ENCODE peak calls at places on chromosomes 5 and 9, in five cellular contexts. I, L, N, W and X are unnamed samples.

GRCh38 chr5:179815491-179816249 is 5.0 kb upstream of the SQSTM1 start:
- DNase-seq in L (no peak), N (no peak), I (no peak), W (no peak), X (no peak)

GRCh38 chr5:121251954-121252353 is 599.7 kb upstream of the FTMT start:
- DNase-seq in W (no peak), N (no peak), I (peak), L (no peak), X (no peak)

GRCh38 chr5:14457475-14457874 is 124.1 kb upstream of the OTULINL start:
- DNase-seq in N (no peak), I (peak), W (no peak), L (no peak), X (no peak)

GRCh38 chr5:54658014-54658413 is 140.5 kb downstream of the SNX18 start:
- DNase-seq in L (no peak), N (no peak), W (no peak), I (peak), X (no peak)

GRCh38 chr5:175655411-175655810 is 2.5 kb upstream of the HRH2 start:
- DNase-seq in I (no peak), W (no peak), L (no peak), N (no peak), X (no peak)

GRCh38 chr9:127204771-127205470 is 59.7 kb upstream of the GARNL3 start:
- DNase-seq in I (peak), W (no peak), L (no peak), N (peak), X (peak)

GRCh38 chr5:41048986-41049385 is 22.2 kb downstream of the MROH2B start:
- DNase-seq in L (no peak), N (no peak), I (no peak), W (no peak), X (no peak)

GRCh38 chr5:21642321-21642720 is 1210.8 kb downstream of the CDH12 start:
- DNase-seq in L (no peak), W (no peak), I (no peak), N (no peak), X (no peak)

GRCh38 chr9:7523644-7524043 is 275.9 kb downstream of the DMAC1 start:
- DNase-seq in L (no peak), I (no peak), N (no peak), W (no peak), X (no peak)

GRCh38 chr5:39501403-39501802 is 76.6 kb upstream of the DAB2 start:
- DNase-seq in I (peak), W (no peak), N (peak), L (no peak), X (no peak)

GRCh38 chr9:108049026-108049591 is 559.5 kb upstream of the KLF4 start:
- DNase-seq in L (no peak), W (no peak), N (peak), I (peak), X (no peak)

GRCh38 chr9:108050894-108051293 is 561.3 kb upstream of the KLF4 start:
- DNase-seq in W (no peak), N (no peak), L (no peak), I (no peak), X (no peak)

GRCh38 chr9:108049671-108050494 is 560.3 kb upstream of the KLF4 start:
- DNase-seq in I (no peak), N (no peak), W (no peak), L (no peak), X (no peak)

GRCh38 chr9:108047264-108047663 is 557.7 kb upstream of the KLF4 start:
- DNase-seq in I (peak), W (no peak), L (no peak), N (peak), X (no peak)

DNA sequence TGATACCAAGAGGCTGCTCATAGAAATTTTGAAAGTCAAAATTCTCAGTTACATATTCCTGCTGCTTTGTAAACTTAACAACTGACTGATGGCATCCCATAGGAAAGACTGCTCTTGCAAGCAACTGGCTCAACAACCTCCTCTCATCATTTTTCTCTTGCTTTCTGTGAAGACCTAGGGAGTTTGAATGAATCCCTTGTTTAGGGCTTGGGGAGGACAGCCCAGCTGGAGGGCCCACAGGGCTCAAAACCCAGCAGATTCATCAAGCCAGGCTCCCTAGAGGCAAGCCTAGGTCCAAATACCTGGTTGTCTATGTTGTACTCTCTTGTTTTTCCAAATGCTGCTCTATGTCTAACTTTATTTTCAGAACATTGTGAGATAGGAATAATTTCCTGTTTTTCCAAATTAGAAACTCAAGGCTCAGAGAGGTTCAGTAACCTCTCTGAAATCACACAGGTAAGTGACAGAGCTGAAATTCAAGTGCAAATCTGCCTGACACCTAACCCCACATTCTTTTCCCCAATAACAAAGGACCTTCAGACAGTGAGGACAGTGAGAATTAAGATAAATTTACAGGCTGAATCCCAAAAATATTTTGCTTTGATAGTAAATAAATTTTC is 558.9 kb upstream of the KLF4 start:
- DNase-seq in N (no peak), I (no peak), W (no peak), L (no peak), X (no peak)
- H3K4ac ChIP-seq in N (no peak), I (peak), W (no peak), L (no peak), X (no peak)

GRCh38 chr5:76804266-76804665 is 14.6 kb upstream of the F2RL1 start:
- DNase-seq in L (no peak), N (no peak), I (peak), W (no peak), X (no peak)
- H4K91ac ChIP-seq in L (peak), N (no peak), I (peak), W (no peak), X (no peak)

DNA sequence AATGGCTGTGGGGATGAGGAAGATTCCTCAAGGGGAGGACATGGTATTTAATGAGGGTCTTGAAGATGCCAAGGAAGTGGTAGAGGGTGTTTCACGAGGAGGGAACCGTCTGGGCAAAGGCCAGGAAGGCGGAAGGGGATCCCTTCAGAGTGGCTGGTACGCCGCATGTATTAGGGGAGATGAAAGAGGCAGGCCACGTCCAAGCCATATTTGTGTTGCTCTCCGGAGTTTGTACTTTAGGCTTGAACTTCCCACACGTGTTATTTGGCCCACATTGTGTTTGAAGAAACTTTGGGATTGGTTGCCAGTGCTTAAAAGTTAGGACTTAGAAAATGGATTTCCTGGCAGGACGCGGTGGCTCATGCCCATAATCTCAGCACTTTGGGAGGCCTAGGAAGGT is 1.2 kb downstream of the FXN start:
- DNase-seq in W (no peak), N (no peak), I (no peak), L (no peak), X (no peak)
- H3K14ac ChIP-seq in W (no peak), N (no peak), I (no peak), L (no peak), X (no peak)

GRCh38 chr9:109780453-109781033 is 545 bp downstream of the PALM2AKAP2 start:
- DNase-seq in W (peak), L (peak), N (no peak), I (peak), X (no peak)
- H3K4ac ChIP-seq in W (no peak), L (no peak), N (peak), I (peak), X (no peak)

DNA sequence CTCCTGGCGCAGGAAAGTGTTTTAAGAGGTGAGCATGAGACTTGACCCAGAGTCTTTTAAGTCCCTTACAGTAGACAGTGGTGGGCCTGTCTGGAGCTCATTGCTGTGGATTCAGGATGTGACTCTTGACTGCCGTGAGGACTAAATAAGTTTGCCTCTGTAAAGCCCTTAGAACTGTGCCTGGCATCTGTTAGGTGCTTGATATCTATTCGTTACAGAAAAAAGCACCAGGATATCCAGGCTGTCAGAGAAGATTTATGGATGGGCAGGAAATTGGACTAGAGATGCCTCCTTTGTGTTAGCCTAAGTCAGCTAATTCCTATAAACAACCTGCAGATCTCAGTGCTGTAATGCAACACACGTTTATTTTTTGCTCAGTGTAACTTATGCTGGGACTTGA is 12.6 kb downstream of the ERGIC1 start:
- DNase-seq in I (peak), W (no peak), L (no peak), N (no peak), X (no peak)
- H4K91ac ChIP-seq in I (no peak), W (no peak), L (no peak), N (no peak), X (no peak)